ENCODE peak calls at places on chromosome 22, in six cellular contexts. I is cardiac fibroblast; N is kidney epithelial cell; J is IMR-90; G is activated CD8-positive, alpha-beta T cell treated with anti-CD3 and anti-CD28 coated beads for 36 hours; R is neural crest cell. P is an unnamed sample.

GRCh38 chr22:20646906-20647305 is 127.0 kb upstream of the SERPIND1 start:
- DNase-seq in N (no peak), G (no peak), I (no peak), R (no peak), J (no peak), P (no peak)

GRCh38 chr22:37913233-37913721 is 7.2 kb downstream of the MICALL1 start:
- DNase-seq in R (no peak), G (no peak), I (no peak), J (no peak), N (no peak), P (no peak)

GRCh38 chr22:20464096-20464614 is 26.5 kb upstream of the SCARF2 start:
- DNase-seq in R (no peak), N (no peak), G (peak; percentile 81), I (no peak), J (no peak), P (no peak)

GRCh38 chr22:50502096-50502495 is 5.4 kb downstream of the LMF2 start:
- DNase-seq in N (no peak), I (no peak), R (no peak), G (no peak), J (no peak), P (no peak)

GRCh38 chr22:35191412-35191811 is 65.9 kb upstream of the HMGXB4 start:
- DNase-seq in N (peak; percentile 35), G (no peak), R (no peak), I (peak; percentile 33), J (peak; percentile 3), P (no peak)

GRCh38 chr22:30277547-30278344 is 11.1 kb upstream of the OSM start:
- DNase-seq in R (no peak), J (peak; percentile 80), N (no peak), I (peak; percentile 95), G (no peak), P (no peak)

GRCh38 chr22:50507421-50507990 is at the start of gene LMF2:
- DNase-seq in I (no peak), G (peak; percentile 93), R (peak; percentile 91), J (no peak), N (no peak), P (peak; percentile 99)

GRCh38 chr22:31828739-31829138 is 74.9 kb downstream of the DEPDC5 start:
- DNase-seq in R (no peak), J (no peak), N (no peak), I (no peak), G (no peak), P (no peak)

DNA sequence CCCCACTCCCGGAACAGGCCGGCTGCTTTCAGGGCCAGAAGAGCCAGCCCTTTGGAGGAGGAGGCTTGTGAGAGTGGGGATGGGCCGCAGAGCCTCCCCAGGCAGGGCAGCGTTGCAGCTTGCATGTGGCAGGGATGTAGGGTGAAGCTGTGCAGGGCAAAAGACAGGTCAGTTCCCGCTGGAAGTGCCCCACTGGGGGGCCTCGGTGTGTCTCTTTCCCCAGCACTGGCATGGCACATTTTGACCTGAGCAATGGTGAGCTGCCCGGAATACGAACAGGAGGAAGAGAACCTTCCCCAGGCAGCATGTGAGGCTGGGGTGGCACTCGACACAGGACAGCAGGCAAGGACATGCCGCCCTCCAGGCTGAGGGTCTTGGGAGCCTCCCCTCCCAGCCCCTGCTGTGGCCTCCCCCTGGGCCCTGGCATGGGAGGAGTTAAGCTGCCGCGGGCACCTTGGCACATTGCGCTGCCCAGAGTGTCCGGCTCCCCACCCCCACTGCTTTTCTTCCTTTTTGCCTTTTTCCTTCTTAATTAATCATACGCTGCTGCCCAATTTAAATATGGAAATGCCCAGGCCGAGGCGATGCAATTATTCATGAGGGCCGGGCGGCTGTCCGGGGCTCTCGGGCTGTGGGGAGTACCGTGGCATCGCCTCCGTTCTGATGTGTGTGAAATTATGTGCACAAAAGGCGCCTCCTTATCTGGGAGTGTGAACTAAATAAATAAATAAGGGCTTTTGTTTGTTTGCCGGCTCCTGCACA is 76.0 kb upstream of the WNT7B start:
- DNase-seq in I (peak; percentile 58), N (no peak), J (no peak), G (peak; percentile 15), R (no peak), P (no peak)
- TF ChIP-seq CTCF in I (no peak), N (no peak), J (no peak), G (no peak), R (no peak), P (no peak)

GRCh38 chr22:48944756-48945620 is 882.7 kb downstream of the BRD1 start:
- DNase-seq in R (no peak), N (no peak), J (no peak), I (no peak), G (no peak), P (no peak)

GRCh38 chr22:48944433-48944755 is 883.3 kb downstream of the BRD1 start:
- DNase-seq in N (no peak), R (no peak), J (no peak), I (no peak), G (no peak), P (no peak)

GRCh38 chr22:48942698-48943566 is 884.7 kb downstream of the BRD1 start:
- DNase-seq in N (no peak), G (no peak), J (no peak), I (no peak), R (no peak), P (no peak)

GRCh38 chr22:48941903-48942625 is 885.6 kb downstream of the BRD1 start:
- DNase-seq in I (no peak), N (no peak), G (no peak), R (no peak), J (no peak), P (no peak)

GRCh38 chr22:48943567-48944432 is 883.9 kb downstream of the BRD1 start:
- DNase-seq in N (no peak), G (peak; percentile 17), J (no peak), R (peak; percentile 40), I (no peak), P (no peak)
- TF ChIP-seq CTCF in N (no peak), G (peak; percentile 21), J (no peak), R (peak; percentile 68), I (no peak), P (peak; percentile 40)

DNA sequence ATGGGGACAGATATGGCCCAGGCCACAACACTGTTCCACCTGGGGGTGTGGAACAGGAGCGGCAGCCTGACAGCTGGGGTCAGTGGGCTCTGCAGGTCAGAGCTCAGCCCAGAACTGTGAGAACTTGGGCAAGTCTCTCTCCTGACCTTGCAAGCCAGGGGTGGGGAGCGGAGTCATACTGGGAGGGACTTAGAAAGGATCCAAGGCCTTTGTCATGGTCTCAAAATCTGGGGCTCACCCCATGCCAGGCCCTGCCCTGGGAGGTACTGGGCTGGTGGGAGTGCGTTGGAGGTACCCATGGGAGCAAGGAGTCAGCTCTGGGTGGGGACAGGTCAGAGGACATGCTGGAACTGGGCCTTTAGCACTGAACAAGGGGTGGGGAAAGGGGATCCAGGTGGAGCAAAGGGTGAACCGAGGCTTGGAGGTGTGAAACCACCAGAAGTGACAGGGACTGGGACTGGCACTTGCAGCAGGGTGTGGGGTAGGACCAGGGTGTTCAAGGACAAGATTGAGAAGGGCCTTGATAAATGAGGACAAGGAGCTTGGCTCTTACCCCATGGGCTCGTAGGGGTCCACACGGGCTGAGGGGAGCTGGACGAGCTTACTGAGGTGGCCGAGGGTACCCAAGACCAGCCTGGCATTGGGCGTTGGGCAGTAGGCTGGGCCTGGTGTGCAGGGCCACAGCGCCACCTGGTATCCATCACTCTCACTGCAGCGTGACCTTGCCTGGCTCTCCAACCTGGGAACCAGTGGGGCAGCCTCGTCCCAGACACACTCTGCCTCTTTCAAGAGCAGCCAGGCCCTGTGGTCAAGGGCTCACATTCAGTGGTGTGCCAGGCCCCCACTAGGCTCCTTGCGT is 7.4 kb upstream of the PMM1 start:
- DNase-seq in I (peak; percentile 68), N (no peak), J (peak; percentile 37), G (peak; percentile 60), R (peak; percentile 49), P (peak; percentile 56)
- TF ChIP-seq CTCF in I (peak; percentile 83), N (peak; percentile 82), J (peak; percentile 74), G (peak; percentile 62), R (peak; percentile 65), P (peak; percentile 65)

GRCh38 chr22:23857606-23858483 is at the start of gene SLC2A11:
- DNase-seq in J (peak; percentile 97), N (peak; percentile 90), I (peak; percentile 97), R (peak; percentile 95), G (peak; percentile 97), P (peak; percentile 97)
- TF ChIP-seq CTCF in J (peak; percentile 31), N (peak; percentile 38), I (peak; percentile 36), R (peak; percentile 33), G (peak; percentile 25), P (no peak)

GRCh38 chr22:42699953-42700352 is 20.7 kb downstream of the A4GALT start:
- DNase-seq in R (no peak), J (no peak), N (no peak), G (no peak), I (no peak), P (no peak)
- TF ChIP-seq CTCF in R (no peak), J (no peak), N (no peak), G (no peak), I (no peak), P (no peak)